ENCODE peak calls at places on chromosomes 12 and 14, in six cellular contexts. C is stomach; B is SK-N-DZ; U is COR-L47; S is non-pigmented ciliary epithelial cell; N is activated CD4-positive, alpha-beta T cell treated with anti-CD3 and anti-CD28 coated beads for 36 hours. K is an unnamed sample.

GRCh38 chr12:106416273-106416672 is 58.7 kb downstream of the POLR3B start:
- DNase-seq in C (no peak), B (no peak), U (no peak), S (no peak), N (no peak), K (no peak)

GRCh38 chr12:12807970-12808702 is 5.0 kb upstream of the DDX47 start:
- DNase-seq in C (peak; percentile 43), B (no peak), U (no peak), S (no peak), N (peak; percentile 69), K (no peak)

GRCh38 chr14:92542766-92543554 is 29.4 kb downstream of the RIN3 start:
- DNase-seq in C (no peak), B (no peak), U (no peak), S (no peak), N (no peak), K (no peak)

GRCh38 chr14:102568115-102568614 is 24.3 kb upstream of the RCOR1 start:
- DNase-seq in C (peak; percentile 57), B (no peak), U (no peak), S (no peak), N (peak; percentile 42), K (no peak)

GRCh38 chr14:26403760-26404159 is 194.1 kb downstream of the NOVA1 start:
- DNase-seq in C (no peak), B (no peak), U (no peak), S (no peak), N (no peak), K (no peak)

GRCh38 chr14:104096751-104097700 is 11.5 kb downstream of the ASPG start:
- DNase-seq in C (no peak), B (no peak), U (peak; percentile 41), S (no peak), N (no peak), K (no peak)

GRCh38 chr12:108856170-108856427 is 1.3 kb downstream of the SSH1 start:
- DNase-seq in C (no peak), B (no peak), U (no peak), S (no peak), N (no peak), K (no peak)

GRCh38 chr12:44497044-44497443 is 379.1 kb downstream of the NELL2 start:
- DNase-seq in C (no peak), B (no peak), U (no peak), S (no peak), N (no peak), K (no peak)

GRCh38 chr14:36975834-36976233 is 196.6 kb downstream of the SLC25A21 start:
- DNase-seq in C (no peak), B (no peak), U (no peak), S (no peak), N (no peak), K (no peak)

GRCh38 chr12:107461222-107461980 is 224.2 kb upstream of the PWP1 start:
- DNase-seq in C (no peak), B (no peak), U (peak; percentile 37), S (peak; percentile 65), N (no peak), K (no peak)

GRCh38 chr14:99737451-99737951 is 53.4 kb downstream of the CYP46A1 start:
- DNase-seq in C (peak; percentile 78), B (no peak), U (no peak), S (no peak), N (no peak), K (no peak)

GRCh38 chr14:104724981-104725771 is 1.1 kb downstream of the ADSS1 start:
- DNase-seq in C (peak; percentile 45), B (peak; percentile 77), U (no peak), S (no peak), N (peak; percentile 34), K (no peak)

GRCh38 chr14:90421621-90422020 is 24.8 kb downstream of the CALM1 start:
- DNase-seq in C (no peak), B (no peak), U (no peak), S (no peak), N (no peak), K (no peak)

GRCh38 chr12:116790066-116790465 is 52.0 kb downstream of the RNFT2 start:
- DNase-seq in C (no peak), B (no peak), U (no peak), S (no peak), N (no peak), K (no peak)

GRCh38 chr12:122185494-122186082 is 2.7 kb downstream of the LRRC43 start:
- DNase-seq in C (no peak), B (no peak), U (no peak), S (no peak), N (no peak), K (no peak)

GRCh38 chr14:34593740-34594375 is 36.1 kb downstream of the SNX6 start:
- DNase-seq in C (no peak), B (no peak), U (no peak), S (peak; percentile 53), N (no peak), K (peak; percentile 55)

GRCh38 chr14:105568859-105569766 is 42.7 kb downstream of the TMEM121 start:
- DNase-seq in C (no peak), B (no peak), U (no peak), S (no peak), N (no peak), K (no peak)

GRCh38 chr14:104558231-104559042 is 21.1 kb upstream of the C14orf180 start:
- DNase-seq in C (no peak), B (no peak), U (no peak), S (no peak), N (no peak), K (no peak)

GRCh38 chr14:90510208-90510607 is 113.4 kb downstream of the CALM1 start:
- DNase-seq in C (peak; percentile 88), B (no peak), U (peak; percentile 99), S (no peak), N (no peak), K (peak; percentile 83)

GRCh38 chr12:64894827-64895475 is 70.5 kb downstream of the TBC1D30 start:
- DNase-seq in C (no peak), B (no peak), U (no peak), S (no peak), N (no peak), K (no peak)

GRCh38 chr14:99728231-99728920 is 44.3 kb downstream of the CYP46A1 start:
- DNase-seq in C (peak; percentile 17), B (no peak), U (no peak), S (no peak), N (no peak), K (peak; percentile 55)

GRCh38 chr12:55642275-55643068 is 5.8 kb downstream of the OR10P1 start:
- DNase-seq in C (no peak), B (no peak), U (no peak), S (no peak), N (peak; percentile 63), K (no peak)

GRCh38 chr14:94578712-94579111 is 2.5 kb upstream of the SERPINA5 start:
- DNase-seq in C (no peak), B (no peak), U (no peak), S (no peak), N (no peak), K (no peak)

GRCh38 chr12:53659011-53659551 is 16.8 kb downstream of the ATP5MC2 start:
- DNase-seq in C (peak; percentile 76), B (no peak), U (peak; percentile 88), S (no peak), N (no peak), K (no peak)

GRCh38 chr14:55333785-55334485 is 62.7 kb downstream of the FBXO34 start:
- DNase-seq in C (no peak), B (no peak), U (no peak), S (no peak), N (no peak), K (no peak)

GRCh38 chr14:67919259-67919658 is 99.7 kb downstream of the RAD51B start:
- DNase-seq in C (no peak), B (no peak), U (no peak), S (no peak), N (no peak), K (no peak)

GRCh38 chr12:71695782-71696181 is 9.9 kb downstream of the TMEM19 start:
- DNase-seq in C (no peak), B (no peak), U (no peak), S (no peak), N (no peak), K (no peak)

GRCh38 chr14:103548463-103549351 is 13.8 kb downstream of the BAG5 start:
- DNase-seq in C (no peak), B (no peak), U (no peak), S (no peak), N (no peak), K (no peak)

GRCh38 chr12:3724096-3724805 is 28.7 kb downstream of the CRACR2A start:
- DNase-seq in C (no peak), B (no peak), U (no peak), S (no peak), N (no peak), K (no peak)

GRCh38 chr14:91410781-91411536 is 6.7 kb downstream of the CCDC88C start:
- DNase-seq in C (no peak), B (no peak), U (no peak), S (no peak), N (peak; percentile 44), K (no peak)